ENCODE peak calls at places on chromosomes 1 and 21, in eight cellular contexts. A, R, B, K, W, F, L and C are unnamed samples.

GRCh38 chr1:22825790-22826189 is 115.2 kb downstream of the EPHB2 start:
- DNase-seq in A (no peak), R (no peak), B (no peak), K (no peak), W (no peak), F (no peak), L (peak; percentile 59), C (no peak)

GRCh38 chr1:7587108-7587507 is 184.0 kb upstream of the VAMP3 start:
- DNase-seq in A (no peak), R (no peak), B (peak; percentile 32), K (no peak), W (no peak), F (no peak), L (peak; percentile 80), C (no peak)

GRCh38 chr1:229065613-229066012 is 205.3 kb upstream of the RAB4A start:
- DNase-seq in A (no peak), R (no peak), B (no peak), K (no peak), W (no peak), F (no peak), L (no peak), C (no peak)

GRCh38 chr21:41316641-41317392 is at the start of gene FAM3B:
- DNase-seq in A (no peak), R (no peak), B (no peak), K (no peak), W (peak; percentile 85), F (peak; percentile 84), L (peak; percentile 19), C (peak; percentile 67)

GRCh38 chr1:25562101-25562927 is 18.9 kb downstream of the LDLRAP1 start:
- DNase-seq in A (no peak), R (peak; percentile 48), B (no peak), K (peak; percentile 79), W (no peak), F (peak; percentile 62), L (no peak), C (peak; percentile 59)

GRCh38 chr1:185426761-185427698 is 110.0 kb upstream of the IVNS1ABP start:
- DNase-seq in A (no peak), R (no peak), B (peak; percentile 64), K (no peak), W (peak; percentile 6), F (no peak), L (no peak), C (no peak)

GRCh38 chr1:151721788-151722510 is 627 bp downstream of the RIIAD1 start:
- DNase-seq in A (no peak), R (no peak), B (no peak), K (no peak), W (peak; percentile 55), F (no peak), L (no peak), C (no peak)

GRCh38 chr1:113490384-113490783 is 100.1 kb downstream of the MAGI3 start:
- DNase-seq in A (no peak), R (no peak), B (no peak), K (no peak), W (no peak), F (no peak), L (no peak), C (no peak)

GRCh38 chr1:24149854-24150227 is 6.9 kb upstream of the IL22RA1 start:
- DNase-seq in A (peak; percentile 48), R (no peak), B (no peak), K (no peak), W (no peak), F (peak; percentile 58), L (no peak), C (no peak)

GRCh38 chr1:108814343-108815125 is 42.4 kb downstream of the AKNAD1 start:
- DNase-seq in A (no peak), R (no peak), B (no peak), K (no peak), W (no peak), F (no peak), L (no peak), C (no peak)

GRCh38 chr1:246537441-246537840 is 28.6 kb downstream of the TFB2M start:
- DNase-seq in A (no peak), R (no peak), B (no peak), K (no peak), W (no peak), F (no peak), L (no peak), C (no peak)

GRCh38 chr1:167658574-167659328 is 28.7 kb downstream of the RCSD1 start:
- DNase-seq in A (no peak), R (no peak), B (no peak), K (peak; percentile 40), W (no peak), F (no peak), L (no peak), C (no peak)

GRCh38 chr1:199736646-199737045 is 290.9 kb upstream of the NR5A2 start:
- DNase-seq in A (no peak), R (no peak), B (no peak), K (no peak), W (no peak), F (no peak), L (no peak), C (no peak)

GRCh38 chr1:248268178-248268577 is 9.6 kb downstream of the OR2T33 start:
- DNase-seq in A (no peak), R (no peak), B (no peak), K (no peak), W (no peak), F (no peak), L (no peak), C (no peak)

GRCh38 chr1:55257958-55258357 is 42.8 kb upstream of the USP24 start:
- DNase-seq in A (no peak), R (peak; percentile 45), B (no peak), K (peak; percentile 21), W (no peak), F (no peak), L (no peak), C (no peak)

GRCh38 chr1:219555802-219556201 is 57.1 kb downstream of the ZC3H11B start:
- DNase-seq in A (no peak), R (no peak), B (no peak), K (no peak), W (no peak), F (no peak), L (no peak), C (no peak)

GRCh38 chr1:11528636-11529121 is 49.7 kb downstream of the DISP3 start:
- DNase-seq in A (no peak), R (no peak), B (no peak), K (no peak), W (no peak), F (no peak), L (no peak), C (no peak)

GRCh38 chr1:91026777-91027176 is 4.9 kb upstream of the ZNF644 start:
- DNase-seq in A (no peak), R (no peak), B (no peak), K (no peak), W (no peak), F (no peak), L (peak; percentile 30), C (no peak)

GRCh38 chr1:150018165-150018564 is 7.6 kb upstream of the OTUD7B start:
- DNase-seq in A (no peak), R (no peak), B (no peak), K (no peak), W (no peak), F (no peak), L (no peak), C (no peak)
- TF ChIP-seq CTCF in A (no peak), R (no peak), B (no peak), K (no peak), W (no peak), F (no peak), L (no peak), C (no peak)

DNA sequence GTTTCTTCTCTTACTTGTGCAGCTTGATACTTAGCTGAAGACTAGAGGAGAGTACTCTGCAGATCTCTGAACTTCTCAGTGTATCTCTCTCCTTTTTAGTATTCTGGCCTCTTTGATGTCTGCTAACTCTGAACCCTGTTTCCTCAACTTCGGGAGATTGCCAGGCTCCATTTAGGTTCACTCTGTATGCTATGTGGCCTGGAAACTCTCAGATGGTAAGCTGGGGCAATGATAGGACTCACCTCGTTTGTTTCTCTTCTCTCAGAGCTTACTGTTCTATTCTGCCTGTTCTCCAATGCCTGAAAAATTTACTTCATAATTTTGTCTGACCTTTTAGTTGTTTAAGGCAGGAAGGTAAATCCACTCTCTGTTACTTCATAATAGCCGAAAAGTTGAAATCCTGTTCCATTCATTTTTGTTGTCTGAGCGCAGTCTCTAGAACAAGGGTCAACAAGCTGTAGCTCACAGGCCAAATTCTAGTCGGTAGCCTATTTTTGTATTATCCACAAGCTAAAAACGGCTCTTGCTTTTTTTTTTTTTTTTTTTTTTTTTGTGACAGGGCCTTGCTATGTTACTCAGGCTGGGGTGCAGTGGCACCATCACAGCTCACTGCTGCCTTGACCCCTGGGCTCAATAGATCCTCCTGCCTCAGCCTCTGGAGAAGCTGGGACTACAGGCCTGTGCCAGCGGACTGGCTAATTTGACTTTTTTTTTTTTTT is 33.3 kb downstream of the ZMYM4 start:
- DNase-seq in A (no peak), R (no peak), B (no peak), K (no peak), W (no peak), F (no peak), L (no peak), C (no peak)
- TF ChIP-seq POLR2AphosphoS5 in A (no peak), R (no peak), B (no peak), K (no peak), W (no peak), F (no peak), L (no peak), C (no peak)

GRCh38 chr1:5287178-5288155 is 633.1 kb downstream of the AJAP1 start:
- DNase-seq in A (no peak), R (no peak), B (no peak), K (no peak), W (no peak), F (no peak), L (peak; percentile 70), C (no peak)

DNA sequence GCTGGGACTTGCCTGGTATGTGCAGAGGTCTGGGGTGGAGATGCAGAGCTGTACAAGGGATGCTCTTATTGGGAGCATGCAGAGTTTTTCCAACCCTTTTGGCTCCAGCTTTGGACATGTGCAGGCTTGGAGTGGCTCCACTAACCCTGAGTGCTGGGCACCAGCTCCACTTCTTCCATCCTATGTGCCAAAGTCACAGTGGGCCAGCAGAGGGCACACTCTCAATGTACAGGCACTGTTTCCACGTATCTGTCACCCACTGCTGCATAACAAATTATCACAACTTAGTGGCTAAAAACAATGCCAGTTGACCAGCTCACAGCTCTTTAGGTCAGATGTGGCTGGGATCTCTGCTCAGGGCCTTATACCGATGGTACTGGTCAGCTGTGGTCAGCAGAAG is 631.8 kb downstream of the AJAP1 start:
- DNase-seq in A (no peak), R (no peak), B (no peak), K (no peak), W (peak; percentile 1), F (no peak), L (no peak), C (no peak)
- TF ChIP-seq CTCF in A (peak; percentile 32), R (no peak), B (no peak), K (no peak), W (no peak), F (no peak), L (no peak), C (no peak)

DNA sequence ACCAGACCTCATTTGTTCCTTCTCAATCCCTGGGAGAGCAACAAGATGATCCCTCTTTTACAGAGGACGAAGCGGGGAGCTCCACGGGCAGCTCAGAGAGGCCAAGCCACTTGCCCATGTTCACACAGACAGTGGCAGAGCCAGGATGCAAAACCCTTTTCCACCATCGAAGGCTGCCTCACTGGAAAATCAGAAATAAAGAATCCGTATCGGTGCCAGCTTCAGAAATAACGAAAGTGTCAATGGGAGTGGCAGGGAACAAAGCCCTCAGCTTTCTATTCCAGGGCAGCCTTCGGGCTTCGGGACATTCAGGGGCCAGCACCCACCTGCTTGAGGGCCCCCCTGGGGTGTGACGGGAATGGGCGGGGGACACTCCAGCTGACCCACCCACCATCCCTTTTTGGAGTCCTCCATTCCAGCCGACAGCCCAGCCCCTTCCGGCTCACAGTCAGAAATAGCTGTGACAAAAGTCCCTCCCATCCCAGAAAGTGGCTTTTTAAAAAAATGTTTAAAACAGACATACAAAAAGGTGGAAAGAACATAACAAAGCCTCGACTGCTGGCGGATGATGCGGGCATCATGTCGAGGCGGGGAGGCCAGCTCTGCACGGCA is 6.0 kb downstream of the IFFO2 start:
- DNase-seq in A (no peak), R (no peak), B (peak; percentile 82), K (no peak), W (no peak), F (no peak), L (no peak), C (peak; percentile 76)
- TF ChIP-seq POLR2AphosphoS5 in A (no peak), R (no peak), B (peak; percentile 69), K (no peak), W (no peak), F (no peak), L (no peak), C (peak; percentile 70)